ENCODE peak calls at places on chromosome X, in ten cellular contexts. One of them, this sample, is unnamed.

GRCh38 chrX:51459125-51459524 is 37.3 kb downstream of the NUDT11 start:
- DNase-seq in pancreas: no peak
- DNase-seq in A673: peak; percentile 62
- DNase-seq in K562: no peak
- DNase-seq in stomach: no peak
- DNase-seq in fibroblast of pulmonary artery: peak; percentile 35
- DNase-seq in bronchial epithelial cell: peak; percentile 29
- DNase-seq in nephron progenitor cell: no peak
- DNase-seq in sigmoid colon: no peak
- DNase-seq in GM10248: no peak
- DNase-seq in this sample: peak; percentile 58

GRCh38 chrX:2397648-2398340 is 103.0 kb downstream of the DHRSX start:
- DNase-seq in fibroblast of pulmonary artery: peak; percentile 58
- DNase-seq in pancreas: no peak
- DNase-seq in stomach: no peak
- DNase-seq in sigmoid colon: no peak
- DNase-seq in A673: no peak
- DNase-seq in K562: no peak
- DNase-seq in GM10248: no peak
- DNase-seq in nephron progenitor cell: no peak
- DNase-seq in bronchial epithelial cell: peak; percentile 52
- DNase-seq in this sample: peak; percentile 40

GRCh38 chrX:46179748-46180147 is 365.5 kb downstream of the ZNF674 start:
- DNase-seq in bronchial epithelial cell: peak; percentile 54
- DNase-seq in nephron progenitor cell: no peak
- DNase-seq in sigmoid colon: no peak
- DNase-seq in fibroblast of pulmonary artery: no peak
- DNase-seq in A673: no peak
- DNase-seq in K562: no peak
- DNase-seq in pancreas: no peak
- DNase-seq in stomach: no peak
- DNase-seq in GM10248: no peak
- DNase-seq in this sample: no peak

GRCh38 chrX:77275392-77275791 is 171.8 kb upstream of the FGF16 start:
- DNase-seq in fibroblast of pulmonary artery: no peak
- DNase-seq in K562: no peak
- DNase-seq in A673: no peak
- DNase-seq in sigmoid colon: no peak
- DNase-seq in nephron progenitor cell: no peak
- DNase-seq in pancreas: no peak
- DNase-seq in GM10248: no peak
- DNase-seq in bronchial epithelial cell: no peak
- DNase-seq in stomach: no peak
- DNase-seq in this sample: no peak

GRCh38 chrX:29477878-29478277 is 737.5 kb upstream of the MAGEB2 start:
- DNase-seq in stomach: no peak
- DNase-seq in GM10248: no peak
- DNase-seq in A673: no peak
- DNase-seq in nephron progenitor cell: no peak
- DNase-seq in pancreas: no peak
- DNase-seq in fibroblast of pulmonary artery: no peak
- DNase-seq in sigmoid colon: no peak
- DNase-seq in K562: no peak
- DNase-seq in bronchial epithelial cell: no peak
- DNase-seq in this sample: no peak

GRCh38 chrX:53445977-53446376 is 11.8 kb upstream of the HSD17B10 start:
- DNase-seq in K562: peak; percentile 47
- DNase-seq in bronchial epithelial cell: no peak
- DNase-seq in fibroblast of pulmonary artery: peak; percentile 54
- DNase-seq in stomach: peak; percentile 44
- DNase-seq in sigmoid colon: no peak
- DNase-seq in GM10248: peak; percentile 44
- DNase-seq in nephron progenitor cell: peak; percentile 44
- DNase-seq in pancreas: no peak
- DNase-seq in A673: peak; percentile 62
- DNase-seq in this sample: peak; percentile 66

GRCh38 chrX:115393271-115393670 is 103.8 kb downstream of the LUZP4 start:
- DNase-seq in nephron progenitor cell: no peak
- DNase-seq in stomach: no peak
- DNase-seq in GM10248: no peak
- DNase-seq in fibroblast of pulmonary artery: peak; percentile 73
- DNase-seq in bronchial epithelial cell: peak; percentile 95
- DNase-seq in K562: no peak
- DNase-seq in pancreas: no peak
- DNase-seq in sigmoid colon: no peak
- DNase-seq in A673: no peak
- DNase-seq in this sample: no peak

GRCh38 chrX:49230500-49231232 is 2.5 kb downstream of the CACNA1F start:
- DNase-seq in bronchial epithelial cell: peak; percentile 49
- DNase-seq in A673: peak; percentile 25
- DNase-seq in GM10248: peak; percentile 78
- DNase-seq in fibroblast of pulmonary artery: no peak
- DNase-seq in nephron progenitor cell: peak; percentile 56
- DNase-seq in pancreas: no peak
- DNase-seq in sigmoid colon: peak; percentile 76
- DNase-seq in K562: peak; percentile 88
- DNase-seq in stomach: peak; percentile 79
- DNase-seq in this sample: no peak

GRCh38 chrX:131821945-131822622 is 201.0 kb upstream of the STK26 start:
- DNase-seq in fibroblast of pulmonary artery: no peak
- DNase-seq in pancreas: peak; percentile 72
- DNase-seq in K562: no peak
- DNase-seq in A673: peak; percentile 80
- DNase-seq in nephron progenitor cell: no peak
- DNase-seq in GM10248: peak; percentile 36
- DNase-seq in stomach: peak; percentile 78
- DNase-seq in sigmoid colon: peak; percentile 90
- DNase-seq in bronchial epithelial cell: no peak
- DNase-seq in this sample: peak; percentile 82

GRCh38 chrX:34288782-34289181 is 156.7 kb upstream of the FAM47A start:
- DNase-seq in A673: no peak
- DNase-seq in GM10248: no peak
- DNase-seq in K562: no peak
- DNase-seq in fibroblast of pulmonary artery: peak; percentile 8
- DNase-seq in bronchial epithelial cell: peak; percentile 3
- DNase-seq in sigmoid colon: no peak
- DNase-seq in nephron progenitor cell: no peak
- DNase-seq in stomach: no peak
- DNase-seq in pancreas: no peak
- DNase-seq in this sample: peak; percentile 5

GRCh38 chrX:118528089-118528753 is 32.6 kb downstream of the DOCK11 start:
- DNase-seq in GM10248: peak; percentile 29
- DNase-seq in sigmoid colon: no peak
- DNase-seq in stomach: no peak
- DNase-seq in pancreas: no peak
- DNase-seq in fibroblast of pulmonary artery: no peak
- DNase-seq in bronchial epithelial cell: no peak
- DNase-seq in K562: no peak
- DNase-seq in A673: no peak
- DNase-seq in nephron progenitor cell: no peak
- DNase-seq in this sample: no peak

GRCh38 chrX:123607270-123607669 is 125.6 kb downstream of the THOC2 start:
- DNase-seq in K562: no peak
- DNase-seq in bronchial epithelial cell: no peak
- DNase-seq in stomach: no peak
- DNase-seq in A673: no peak
- DNase-seq in pancreas: no peak
- DNase-seq in fibroblast of pulmonary artery: no peak
- DNase-seq in sigmoid colon: no peak
- DNase-seq in GM10248: no peak
- DNase-seq in nephron progenitor cell: no peak
- DNase-seq in this sample: no peak

GRCh38 chrX:31279359-31279758 is 207.5 kb upstream of the FTHL17 start:
- DNase-seq in GM10248: no peak
- DNase-seq in pancreas: no peak
- DNase-seq in bronchial epithelial cell: peak; percentile 90
- DNase-seq in fibroblast of pulmonary artery: peak; percentile 45
- DNase-seq in K562: no peak
- DNase-seq in nephron progenitor cell: no peak
- DNase-seq in stomach: no peak
- DNase-seq in A673: peak; percentile 19
- DNase-seq in sigmoid colon: no peak
- DNase-seq in this sample: peak; percentile 55

GRCh38 chrX:115625577-115626301 is 64.8 kb downstream of the PLS3 start:
- DNase-seq in K562: no peak
- DNase-seq in sigmoid colon: no peak
- DNase-seq in A673: no peak
- DNase-seq in bronchial epithelial cell: no peak
- DNase-seq in GM10248: no peak
- DNase-seq in fibroblast of pulmonary artery: peak; percentile 55
- DNase-seq in stomach: no peak
- DNase-seq in nephron progenitor cell: no peak
- DNase-seq in pancreas: no peak
- DNase-seq in this sample: no peak

DNA sequence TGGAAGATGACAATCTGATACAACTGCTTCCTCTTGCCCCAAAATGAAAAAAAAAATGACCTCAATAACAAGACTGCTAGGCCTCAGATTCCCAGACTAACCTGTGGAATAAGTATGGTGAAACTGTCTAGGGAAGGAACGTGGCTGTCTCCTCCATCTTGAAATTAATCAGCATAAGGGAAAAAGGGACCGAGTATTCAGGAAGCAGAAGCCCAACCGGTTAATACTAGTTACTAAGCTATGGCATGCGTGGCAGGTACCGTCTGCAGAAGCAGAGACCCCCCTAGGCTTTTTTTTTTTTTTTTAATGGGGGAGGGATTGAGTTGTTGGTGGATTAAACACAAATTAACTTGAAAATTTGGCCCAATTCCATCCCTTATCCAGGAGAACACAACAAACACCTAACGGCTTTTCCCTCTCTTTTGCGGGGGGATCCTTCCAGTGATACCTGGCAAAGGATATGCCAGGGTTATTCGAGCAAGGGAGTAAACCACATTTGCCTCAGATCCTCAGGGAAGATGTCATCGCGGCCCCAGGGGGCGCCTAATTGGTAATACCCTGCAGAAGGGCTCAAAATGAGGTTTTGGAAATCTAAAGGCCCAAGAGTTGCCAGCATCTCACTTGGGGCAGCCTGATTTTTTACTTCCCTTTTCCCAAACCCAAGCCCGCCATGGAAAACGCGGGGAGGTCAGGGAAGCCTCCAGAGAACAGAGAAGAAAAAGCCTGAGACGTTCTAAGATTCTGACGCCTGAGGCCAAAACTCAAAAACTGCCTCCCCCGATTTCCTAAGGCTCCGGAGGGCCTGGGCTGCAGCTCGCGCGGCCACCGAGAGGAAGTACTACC is 853 bp downstream of the RLIM start:
- DNase-seq in K562: peak; percentile 12
- DNase-seq in nephron progenitor cell: peak; percentile 2
- DNase-seq in GM10248: no peak
- DNase-seq in A673: peak; percentile 31
- DNase-seq in sigmoid colon: no peak
- DNase-seq in pancreas: no peak
- DNase-seq in bronchial epithelial cell: peak; percentile 33
- DNase-seq in stomach: peak; percentile 26
- DNase-seq in fibroblast of pulmonary artery: peak; percentile 52
- DNase-seq in this sample: peak; percentile 37
- TF ChIP-seq CTCF in K562: no peak
- TF ChIP-seq CTCF in nephron progenitor cell: no peak
- TF ChIP-seq CTCF in GM10248: peak; percentile 8
- TF ChIP-seq CTCF in A673: no peak
- TF ChIP-seq CTCF in sigmoid colon: no peak
- TF ChIP-seq CTCF in pancreas: no peak
- TF ChIP-seq CTCF in bronchial epithelial cell: peak; percentile 7
- TF ChIP-seq CTCF in stomach: no peak
- TF ChIP-seq CTCF in fibroblast of pulmonary artery: no peak
- TF ChIP-seq CTCF in this sample: no peak

GRCh38 chrX:102126863-102127262 is 1.4 kb downstream of the TCEAL2 start:
- DNase-seq in sigmoid colon: no peak
- DNase-seq in GM10248: no peak
- DNase-seq in nephron progenitor cell: no peak
- DNase-seq in bronchial epithelial cell: no peak
- DNase-seq in K562: no peak
- DNase-seq in pancreas: no peak
- DNase-seq in fibroblast of pulmonary artery: no peak
- DNase-seq in stomach: no peak
- DNase-seq in A673: no peak
- DNase-seq in this sample: no peak

GRCh38 chrX:102129473-102129872 is 4.0 kb downstream of the TCEAL2 start:
- DNase-seq in GM10248: no peak
- DNase-seq in bronchial epithelial cell: peak; percentile 20
- DNase-seq in stomach: no peak
- DNase-seq in A673: peak; percentile 25
- DNase-seq in sigmoid colon: no peak
- DNase-seq in K562: no peak
- DNase-seq in nephron progenitor cell: no peak
- DNase-seq in pancreas: no peak
- DNase-seq in fibroblast of pulmonary artery: peak; percentile 3
- DNase-seq in this sample: peak; percentile 25
- TF ChIP-seq CTCF in GM10248: peak; percentile 17
- TF ChIP-seq CTCF in bronchial epithelial cell: no peak
- TF ChIP-seq CTCF in stomach: peak; percentile 17
- TF ChIP-seq CTCF in A673: peak; percentile 57
- TF ChIP-seq CTCF in sigmoid colon: no peak
- TF ChIP-seq CTCF in K562: no peak
- TF ChIP-seq CTCF in nephron progenitor cell: no peak
- TF ChIP-seq CTCF in pancreas: no peak
- TF ChIP-seq CTCF in fibroblast of pulmonary artery: peak; percentile 20
- TF ChIP-seq CTCF in this sample: peak; percentile 46

DNA sequence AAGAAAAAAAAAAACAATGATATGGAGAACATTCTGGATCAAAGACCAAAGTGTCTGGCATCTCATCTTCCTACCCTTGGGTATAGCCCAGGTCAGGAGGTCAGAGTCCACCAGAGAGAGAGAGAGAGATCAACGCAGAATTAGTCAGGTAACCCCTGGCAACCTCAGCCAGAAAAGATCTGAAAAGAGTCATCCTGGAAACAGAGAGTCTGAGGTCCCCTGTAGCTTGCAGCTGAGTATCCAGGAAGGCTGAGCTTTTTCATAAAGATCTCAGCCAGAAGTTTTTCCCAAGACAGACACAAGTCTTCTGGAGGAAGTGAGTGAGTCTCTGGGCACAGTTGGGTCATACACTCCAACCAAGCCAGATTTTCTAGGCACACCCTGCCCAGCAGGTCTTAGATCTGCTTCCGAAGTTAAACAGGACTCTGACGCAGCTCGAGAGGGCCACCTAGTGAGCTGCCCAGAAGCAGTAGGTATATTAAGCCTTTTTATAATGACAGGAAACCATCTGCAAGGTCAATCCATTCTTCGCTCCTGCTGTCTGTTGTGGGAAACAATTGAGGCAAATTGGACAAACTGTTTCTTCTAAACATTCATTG is 35.7 kb downstream of the ACE2 start:
- DNase-seq in bronchial epithelial cell: peak; percentile 76
- DNase-seq in GM10248: peak; percentile 24
- DNase-seq in K562: peak; percentile 23
- DNase-seq in pancreas: peak; percentile 41
- DNase-seq in sigmoid colon: peak; percentile 64
- DNase-seq in A673: peak; percentile 70
- DNase-seq in nephron progenitor cell: peak; percentile 56
- DNase-seq in stomach: peak; percentile 76
- DNase-seq in fibroblast of pulmonary artery: peak; percentile 89
- DNase-seq in this sample: peak; percentile 83
- TF ChIP-seq CTCF in bronchial epithelial cell: peak; percentile 74
- TF ChIP-seq CTCF in GM10248: peak; percentile 45
- TF ChIP-seq CTCF in K562: peak; percentile 86
- TF ChIP-seq CTCF in pancreas: no peak
- TF ChIP-seq CTCF in sigmoid colon: no peak
- TF ChIP-seq CTCF in A673: peak; percentile 76
- TF ChIP-seq CTCF in nephron progenitor cell: peak; percentile 60
- TF ChIP-seq CTCF in stomach: peak; percentile 24
- TF ChIP-seq CTCF in fibroblast of pulmonary artery: peak; percentile 62
- TF ChIP-seq CTCF in this sample: peak; percentile 84

GRCh38 chrX:153400146-153401132 is 711 bp downstream of the PNMA6E start:
- DNase-seq in GM10248: peak; percentile 77
- DNase-seq in nephron progenitor cell: peak; percentile 62
- DNase-seq in bronchial epithelial cell: no peak
- DNase-seq in fibroblast of pulmonary artery: peak; percentile 18
- DNase-seq in sigmoid colon: no peak
- DNase-seq in pancreas: no peak
- DNase-seq in K562: peak; percentile 83
- DNase-seq in A673: peak; percentile 62
- DNase-seq in stomach: peak; percentile 35
- DNase-seq in this sample: peak; percentile 33
- TF ChIP-seq CTCF in GM10248: peak; percentile 92
- TF ChIP-seq CTCF in nephron progenitor cell: peak; percentile 68
- TF ChIP-seq CTCF in bronchial epithelial cell: peak; percentile 63
- TF ChIP-seq CTCF in fibroblast of pulmonary artery: peak; percentile 58
- TF ChIP-seq CTCF in sigmoid colon: peak; percentile 7
- TF ChIP-seq CTCF in pancreas: peak; percentile 15
- TF ChIP-seq CTCF in K562: peak; percentile 100
- TF ChIP-seq CTCF in A673: peak; percentile 98
- TF ChIP-seq CTCF in stomach: peak; percentile 26
- TF ChIP-seq CTCF in this sample: peak; percentile 31

This sample was measured in MCF 10A.